ENCODE peak calls at places on chromosomes 1 and 21, in nine cellular contexts. L is esophagus squamous epithelium, A is ovary, S is IMR-90, U is breast epithelium, Q is HCT116, Z is iPS DF 6.9, N is aorta, K is heart left ventricle. G is an unnamed sample.

GRCh38 chr1:912740-913301 is 10.9 kb upstream of the SAMD11 start:
- DNase-seq in L (no peak), A (no peak), S (no peak), U (no peak), Q (no peak), Z (no peak), N (peak; percentile 37), K (peak; percentile 4), G (no peak)

GRCh38 chr1:242890211-242890741 is 364.8 kb downstream of the CEP170 start:
- DNase-seq in L (no peak), A (no peak), S (no peak), U (no peak), Q (no peak), Z (peak; percentile 7), N (no peak), K (peak; percentile 19), G (no peak)

GRCh38 chr1:79207331-79207730 is 200.8 kb upstream of the ADGRL4 start:
- DNase-seq in L (no peak), A (no peak), S (no peak), U (no peak), Q (no peak), Z (no peak), N (no peak), K (no peak), G (no peak)

GRCh38 chr1:24411963-24412362 is 1.6 kb downstream of the STPG1 start:
- DNase-seq in L (no peak), A (no peak), S (peak; percentile 25), U (no peak), Q (no peak), Z (no peak), N (no peak), K (no peak), G (peak; percentile 85)

GRCh38 chr1:16631248-16632043 is 18.1 kb upstream of the NBPF1 start:
- DNase-seq in L (no peak), A (peak; percentile 36), S (no peak), U (peak; percentile 21), Q (no peak), Z (no peak), N (peak; percentile 58), K (no peak), G (peak; percentile 69)

GRCh38 chr1:161367684-161368398 is at the start of gene CFAP126:
- DNase-seq in L (no peak), A (peak; percentile 69), S (peak; percentile 70), U (peak; percentile 80), Q (peak; percentile 51), Z (peak; percentile 58), N (peak; percentile 84), K (peak; percentile 65), G (peak; percentile 60)

GRCh38 chr1:221869759-221870158 is 127.9 kb upstream of the DUSP10 start:
- DNase-seq in L (no peak), A (no peak), S (peak; percentile 85), U (no peak), Q (no peak), Z (no peak), N (no peak), K (no peak), G (no peak)

GRCh38 chr1:85623061-85623471 is 42.5 kb downstream of the CCN1 start:
- DNase-seq in L (no peak), A (no peak), S (peak; percentile 98), U (no peak), Q (no peak), Z (no peak), N (no peak), K (no peak), G (peak; percentile 95)

GRCh38 chr1:214392246-214392645 is 111.3 kb downstream of the SMYD2 start:
- DNase-seq in L (no peak), A (no peak), S (peak; percentile 84), U (no peak), Q (no peak), Z (no peak), N (no peak), K (no peak), G (no peak)

GRCh38 chr1:211641942-211642341 is 33.5 kb downstream of the NEK2 start:
- DNase-seq in L (no peak), A (no peak), S (no peak), U (no peak), Q (no peak), Z (no peak), N (no peak), K (no peak), G (no peak)

GRCh38 chr1:16391408-16391807 is 24.4 kb downstream of the SZRD1 start:
- DNase-seq in L (no peak), A (no peak), S (no peak), U (no peak), Q (no peak), Z (no peak), N (no peak), K (no peak), G (no peak)

GRCh38 chr1:203462143-203462542 is 13.5 kb upstream of the PRELP start:
- DNase-seq in L (no peak), A (no peak), S (no peak), U (no peak), Q (no peak), Z (no peak), N (no peak), K (no peak), G (no peak)

GRCh38 chr1:203464226-203464625 is 11.4 kb upstream of the PRELP start:
- DNase-seq in L (no peak), A (peak; percentile 69), S (no peak), U (peak; percentile 67), Q (no peak), Z (no peak), N (peak; percentile 76), K (no peak), G (no peak)

GRCh38 chr1:203461717-203462116 is 13.9 kb upstream of the PRELP start:
- DNase-seq in L (no peak), A (no peak), S (no peak), U (no peak), Q (no peak), Z (no peak), N (no peak), K (no peak), G (no peak)

GRCh38 chr1:203463469-203464062 is 12.0 kb upstream of the PRELP start:
- DNase-seq in L (no peak), A (peak; percentile 71), S (peak; percentile 28), U (no peak), Q (no peak), Z (no peak), N (no peak), K (no peak), G (no peak)

GRCh38 chr1:203462878-203463277 is 12.7 kb upstream of the PRELP start:
- DNase-seq in L (no peak), A (no peak), S (peak; percentile 79), U (peak; percentile 87), Q (no peak), Z (no peak), N (peak; percentile 91), K (no peak), G (no peak)
- H3K27ac ChIP-seq in L (peak overlapping the region; percentile 73), A (no peak overlapping the region), S (peak overlapping the region; percentile 22), U (peak overlapping the region; percentile 89), Q (no peak overlapping the region), Z (no peak overlapping the region), N (peak overlapping the region; percentile 99), K (peak overlapping the region; percentile 67), G (no peak overlapping the region)

GRCh38 chr21:45644041-45644906 is 749 bp downstream of the PCBP3 start:
- DNase-seq in L (no peak), A (peak; percentile 52), S (no peak), U (no peak), Q (no peak), Z (no peak), N (no peak), K (no peak), G (no peak)

GRCh38 chr21:45640888-45641479 is 2.5 kb upstream of the PCBP3 start:
- DNase-seq in L (no peak), A (peak; percentile 68), S (peak; percentile 18), U (no peak), Q (no peak), Z (no peak), N (no peak), K (peak; percentile 35), G (peak; percentile 72)

GRCh38 chr21:45641480-45642035 is 2.0 kb upstream of the PCBP3 start:
- DNase-seq in L (no peak), A (peak; percentile 68), S (no peak), U (no peak), Q (no peak), Z (no peak), N (no peak), K (no peak), G (no peak)

GRCh38 chr21:45643021-45643980 is at the start of gene PCBP3:
- DNase-seq in L (peak; percentile 90), A (peak; percentile 99), S (peak; percentile 89), U (peak; percentile 78), Q (peak; percentile 61), Z (peak; percentile 55), N (peak; percentile 97), K (peak; percentile 96), G (peak; percentile 100)

GRCh38 chr21:45642122-45642813 is 1.3 kb upstream of the PCBP3 start:
- DNase-seq in L (no peak), A (peak; percentile 71), S (no peak), U (no peak), Q (no peak), Z (no peak), N (peak; percentile 57), K (no peak), G (no peak)
- H3K4me3 ChIP-seq in L (peak overlapping the region; percentile 6), A (peak overlapping the region; percentile 36), S (peak overlapping the region; percentile 28), U (peak overlapping the region; percentile 28), Q (no peak overlapping the region), Z (peak overlapping the region; percentile 57), N (no peak overlapping the region), K (peak overlapping the region; percentile 55), G (peak overlapping the region; percentile 52)

DNA sequence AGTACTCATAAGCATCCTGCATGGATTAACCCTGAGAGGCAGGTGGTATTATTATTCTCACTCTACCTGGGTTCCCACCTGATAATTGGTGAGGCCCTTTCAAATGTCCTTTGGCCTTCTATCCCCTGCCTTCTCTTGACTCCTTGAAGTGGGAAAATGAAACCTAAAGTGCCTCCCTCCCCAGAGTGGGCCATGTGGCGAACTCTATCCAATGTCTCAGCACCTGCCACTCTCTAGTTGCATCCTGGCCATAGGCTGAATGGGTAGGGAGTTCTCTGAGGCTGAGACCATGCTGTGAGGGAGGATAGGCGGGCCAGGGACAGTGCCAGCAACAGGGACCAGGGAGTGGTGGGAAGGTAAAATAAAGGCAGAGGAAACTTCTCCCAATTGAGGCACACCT is 35.3 kb downstream of the ELF3 start:
- DNase-seq in L (no peak), A (no peak), S (no peak), U (no peak), Q (no peak), Z (no peak), N (no peak), K (no peak), G (no peak)
- H3K27ac ChIP-seq in L (peak overlapping the region; percentile 83), A (no peak overlapping the region), S (no peak overlapping the region), U (peak overlapping the region; percentile 94), Q (peak overlapping the region; percentile 63), Z (no peak overlapping the region), N (no peak overlapping the region), K (no peak overlapping the region), G (no peak overlapping the region)

GRCh38 chr21:34076835-34077234 is 3.5 kb downstream of the MRPS6 start:
- DNase-seq in L (no peak), A (no peak), S (no peak), U (no peak), Q (no peak), Z (no peak), N (no peak), K (no peak), G (no peak)
- H3K4me3 ChIP-seq in L (no peak overlapping the region), A (no peak overlapping the region), S (no peak overlapping the region), U (no peak overlapping the region), Q (no peak overlapping the region), Z (no peak overlapping the region), N (peak overlapping the region; percentile 29), K (no peak overlapping the region), G (no peak overlapping the region)